ENCODE peak calls at places on chromosomes 2 and 18, in four cellular contexts. R is GM12878, E is GM12891, B is K562. S is an unnamed sample.

GRCh38 chr2:206020151-206020550 is 65.8 kb downstream of the INO80D start:
- DNase-seq in R (no peak), E (no peak), B (no peak), S (no peak)

GRCh38 chr2:20092901-20093235 is 41.4 kb upstream of the LAPTM4A start:
- DNase-seq in E (no peak), B (no peak), R (no peak), S (no peak)

GRCh38 chr2:56537756-56538155 is 354.0 kb downstream of the CCDC85A start:
- DNase-seq in R (no peak), E (no peak), B (no peak), S (no peak)

GRCh38 chr2:162400336-162400735 is 56.4 kb downstream of the GCA start:
- DNase-seq in B (no peak), R (no peak), E (no peak), S (no peak)

GRCh38 chr2:71833855-71834554 is 313.7 kb downstream of the CYP26B1 start:
- DNase-seq in R (no peak), E (no peak), B (no peak), S (no peak)

GRCh38 chr2:157747695-157748370 is 119.2 kb upstream of the ACVR1C start:
- DNase-seq in E (no peak), B (no peak), R (peak; percentile 28), S (no peak)

GRCh38 chr2:42928161-42928691 is 135.8 kb upstream of the HAAO start:
- DNase-seq in R (no peak), E (no peak), B (peak; percentile 47), S (no peak)

GRCh38 chr2:112994648-112995047 is 10.6 kb upstream of the IL36A start:
- DNase-seq in R (no peak), B (no peak), E (no peak), S (no peak)

GRCh38 chr2:215332876-215333600 is 21.2 kb downstream of the ATIC start:
- DNase-seq in B (no peak), E (no peak), R (peak; percentile 20), S (no peak)

GRCh38 chr2:65396348-65397026 is 35.9 kb downstream of the SPRED2 start:
- DNase-seq in E (no peak), B (no peak), R (no peak), S (no peak)

GRCh38 chr2:185475868-185476267 is 262.7 kb upstream of the FSIP2 start:
- DNase-seq in R (no peak), B (no peak), E (no peak), S (no peak)

GRCh38 chr2:127233710-127234109 is 13.6 kb upstream of the CYP27C1 start:
- DNase-seq in B (no peak), E (no peak), R (no peak), S (peak; percentile 32)

GRCh38 chr2:191559569-191559968 is 118.4 kb upstream of the NABP1 start:
- DNase-seq in B (no peak), E (no peak), R (no peak), S (no peak)

GRCh38 chr2:217756375-217757107 is 246.3 kb downstream of the TNS1 start:
- DNase-seq in E (peak; percentile 82), B (peak; percentile 55), R (no peak), S (peak; percentile 18)

GRCh38 chr2:236166157-236166780 is 1.9 kb downstream of the GBX2 start:
- DNase-seq in E (no peak), R (no peak), B (no peak), S (no peak)

GRCh38 chr2:73266061-73266891 is 18.0 kb downstream of the FBXO41 start:
- DNase-seq in B (no peak), E (no peak), R (no peak), S (no peak)

GRCh38 chr2:45723857-45724256 is 72.4 kb downstream of the PRKCE start:
- DNase-seq in R (no peak), B (no peak), E (no peak), S (no peak)

GRCh38 chr2:12702661-12703121 is 14.0 kb upstream of the TRIB2 start:
- DNase-seq in R (no peak), E (no peak), B (no peak), S (no peak)

GRCh38 chr2:241562269-241562891 is 3.8 kb downstream of the BOK start:
- DNase-seq in E (no peak), R (no peak), B (no peak), S (no peak)

GRCh38 chr2:48362515-48362914 is 167.4 kb upstream of the STON1 start:
- DNase-seq in R (no peak), E (no peak), B (no peak), S (no peak)

GRCh38 chr2:8278709-8279354 is 403.0 kb upstream of the ID2 start:
- DNase-seq in R (no peak), B (no peak), E (no peak), S (no peak)

GRCh38 chr2:45944075-45944474 is 292.6 kb downstream of the PRKCE start:
- DNase-seq in B (no peak), E (no peak), R (no peak), S (no peak)

GRCh38 chr2:64793701-64794100 is 140.0 kb upstream of the SERTAD2 start:
- DNase-seq in E (no peak), B (no peak), R (peak; percentile 19), S (no peak)

GRCh38 chr18:79693561-79694205 is 14.1 kb downstream of the CTDP1 start:
- DNase-seq in B (no peak), R (no peak), E (no peak), S (no peak)

GRCh38 chr2:127096280-127096679 is 10.7 kb downstream of the BIN1 start:
- DNase-seq in B (no peak), E (no peak), R (no peak), S (no peak)

GRCh38 chr2:3604207-3604877 is 9.4 kb downstream of the COLEC11 start:
- DNase-seq in R (no peak), E (no peak), B (no peak), S (no peak)

GRCh38 chr2:51620830-51621229 is 588.9 kb upstream of the NRXN1 start:
- DNase-seq in B (no peak), R (no peak), E (no peak), S (no peak)

GRCh38 chr2:201807452-201807980 is 1.2 kb downstream of the CDK15 start:
- DNase-seq in B (no peak), E (no peak), R (no peak), S (no peak)

GRCh38 chr2:235864746-235865535 is 303.2 kb downstream of the GBX2 start:
- DNase-seq in E (no peak), B (no peak), R (no peak), S (no peak)

GRCh38 chr2:20223345-20224190 is 1.4 kb downstream of the SDC1 start:
- DNase-seq in E (no peak), R (no peak), B (no peak), S (no peak)

GRCh38 chr2:74206180-74206688 is 7.8 kb downstream of the MTHFD2 start:
- DNase-seq in B (peak; percentile 75), E (no peak), R (peak; percentile 61), S (no peak)

GRCh38 chr2:131394147-131394931 is 30.4 kb upstream of the RAB6D start:
- DNase-seq in B (peak; percentile 79), R (no peak), E (no peak), S (no peak)

GRCh38 chr2:144501118-144501517 is 18.8 kb downstream of the ZEB2 start:
- DNase-seq in B (no peak), E (no peak), R (no peak), S (no peak)
- TF ChIP-seq POLR2AphosphoS5 in B (no peak), E (no peak), R (no peak), S (no peak)

GRCh38 chr2:240236217-240237111 is 96.0 kb upstream of the OTOS start:
- DNase-seq in E (no peak), B (no peak), R (no peak), S (no peak)
- TF ChIP-seq SPI1 in E (no peak), B (no peak), R (no peak), S (no peak)

GRCh38 chr18:3451989-3452749 is 2.2 kb downstream of the TGIF1 start:
- DNase-seq in R (no peak), B (peak; percentile 80), E (no peak), S (peak; percentile 50)
- TF ChIP-seq POLR2AphosphoS5 in R (no peak), B (no peak), E (no peak), S (peak; percentile 49)

DNA sequence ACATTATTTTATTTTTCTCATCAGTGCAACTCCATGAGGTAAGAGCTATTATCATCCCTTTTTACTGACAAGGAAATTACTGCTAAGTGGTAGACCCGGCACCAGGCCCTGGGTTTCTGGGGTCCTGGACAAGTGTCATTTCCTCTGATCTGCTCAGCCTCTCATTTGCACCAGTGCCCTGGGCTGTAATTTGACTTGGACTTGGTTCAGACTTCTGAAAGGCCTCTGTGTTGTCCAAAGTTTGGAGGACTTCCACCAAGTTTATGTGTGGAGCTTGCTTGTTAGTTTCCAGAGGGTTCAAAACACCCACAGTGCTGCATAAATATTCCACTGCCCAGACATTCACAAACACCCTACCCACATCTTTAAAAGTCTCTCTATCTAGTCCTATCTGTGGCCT is 44.0 kb upstream of the PPP1CB start:
- DNase-seq in R (no peak), B (no peak), E (no peak), S (no peak)
- TF ChIP-seq SPI1 in R (no peak), B (no peak), E (no peak), S (no peak)

GRCh38 chr2:69138793-69139510 is 126.0 kb downstream of the ANTXR1 start:
- DNase-seq in E (no peak), R (no peak), B (no peak), S (no peak)

GRCh38 chr2:69139778-69140177 is 126.8 kb downstream of the ANTXR1 start:
- DNase-seq in R (no peak), E (no peak), B (no peak), S (no peak)

GRCh38 chr2:69134546-69134945 is 121.6 kb downstream of the ANTXR1 start:
- DNase-seq in E (no peak), B (no peak), R (no peak), S (no peak)

GRCh38 chr2:69141081-69141480 is 128.1 kb downstream of the ANTXR1 start:
- DNase-seq in R (no peak), B (no peak), E (no peak), S (peak; percentile 39)

DNA sequence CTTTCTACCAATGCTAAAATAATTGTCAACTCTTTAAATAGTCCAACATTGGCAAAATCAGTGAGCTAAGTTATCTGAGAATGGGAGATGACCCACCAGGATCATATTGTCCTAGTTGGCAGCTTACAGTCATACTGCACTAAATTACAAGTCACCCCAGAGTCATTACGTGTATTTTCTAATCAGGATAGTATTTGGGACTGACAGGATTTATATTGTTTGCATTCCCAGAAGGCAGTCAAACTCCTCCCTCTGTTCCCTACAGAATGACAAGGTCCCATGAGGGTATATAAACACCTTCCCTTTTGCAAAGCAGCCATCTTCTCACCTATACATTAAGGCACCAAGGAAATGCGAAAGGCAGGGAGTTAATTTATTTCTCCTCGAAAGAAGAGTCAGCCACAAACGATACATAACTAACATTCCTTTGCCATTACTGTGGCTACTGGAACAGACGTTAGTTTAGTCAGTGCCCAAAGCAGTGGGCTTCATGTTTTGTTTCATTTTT is 125.3 kb downstream of the ANTXR1 start:
- DNase-seq in E (no peak), R (no peak), B (no peak), S (no peak)
- TF ChIP-seq POLR2AphosphoS5 in E (no peak), R (no peak), B (no peak), S (no peak)

GRCh38 chr18:41681138-41681881 is 273.7 kb upstream of the PIK3C3 start:
- DNase-seq in E (no peak), R (no peak), B (no peak), S (no peak)

GRCh38 chr18:41690332-41691110 is 264.5 kb upstream of the PIK3C3 start:
- DNase-seq in B (no peak), R (no peak), E (no peak), S (no peak)

DNA sequence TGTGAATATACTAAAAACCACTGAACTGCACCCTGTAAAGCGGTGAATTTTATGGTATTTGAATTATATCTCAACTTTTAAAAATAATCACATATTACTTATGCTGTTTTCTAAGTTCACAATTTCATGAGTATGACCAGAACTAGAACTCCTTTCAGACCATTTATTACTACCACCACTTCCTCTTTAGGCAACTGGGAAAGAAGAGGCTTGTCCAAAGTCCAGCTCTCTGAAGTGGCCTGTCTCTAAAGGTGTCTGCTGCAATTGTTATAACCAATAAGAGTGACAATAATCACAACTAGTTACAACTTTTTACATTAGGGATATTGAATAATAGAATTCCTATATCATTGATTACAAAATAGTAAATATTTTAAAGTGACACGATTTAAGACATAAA is 267.9 kb upstream of the PIK3C3 start:
- DNase-seq in B (no peak), E (no peak), R (no peak), S (no peak)
- TF ChIP-seq SPI1 in B (no peak), E (no peak), R (no peak), S (peak; percentile 68)

S was measured in HL-60.